ENCODE peak calls at places on chromosomes 13 and 19, in nine cellular contexts. B, R, C, T, U, V, J, S and O are unnamed samples.

GRCh38 chr13:89221557-89222158 is 1550.5 kb downstream of the SLITRK5 start:
- DNase-seq in B (no peak), R (no peak), C (no peak), T (no peak), U (no peak), V (no peak), J (no peak), S (no peak), O (no peak)

GRCh38 chr19:33412617-33413425 is 39.3 kb downstream of the CEBPG start:
- DNase-seq in B (no peak), R (no peak), C (no peak), T (no peak), U (no peak), V (no peak), J (no peak), S (no peak), O (no peak)

GRCh38 chr13:39601636-39602035 is 1.4 kb downstream of the LHFPL6 start:
- DNase-seq in B (no peak), R (no peak), C (no peak), T (no peak), U (no peak), V (no peak), J (no peak), S (no peak), O (no peak)

GRCh38 chr13:97109841-97110492 is 112.2 kb upstream of the MBNL2 start:
- DNase-seq in B (peak), R (peak), C (peak), T (peak), U (peak), V (peak), J (peak), S (peak), O (peak)

GRCh38 chr13:20407759-20408158 is 117.9 kb downstream of the CRYL1 start:
- DNase-seq in B (no peak), R (no peak), C (no peak), T (no peak), U (peak), V (no peak), J (no peak), S (no peak), O (no peak)

GRCh38 chr19:45224645-45225044 is 20.6 kb downstream of the EXOC3L2 start:
- DNase-seq in B (no peak), R (no peak), C (no peak), T (no peak), U (no peak), V (no peak), J (no peak), S (no peak), O (no peak)

GRCh38 chr13:47572375-47572774 is 428.7 kb downstream of the SUCLA2 start:
- DNase-seq in B (no peak), R (no peak), C (no peak), T (no peak), U (no peak), V (no peak), J (no peak), S (no peak), O (no peak)

GRCh38 chr19:35048911-35049411 is 7.4 kb downstream of the HPN start:
- DNase-seq in B (no peak), R (no peak), C (peak), T (no peak), U (no peak), V (peak), J (no peak), S (no peak), O (no peak)

GRCh38 chr13:82719987-82720386 is 1162.3 kb downstream of the SLITRK1 start:
- DNase-seq in B (no peak), R (no peak), C (no peak), T (no peak), U (no peak), V (no peak), J (no peak), S (no peak), O (no peak)

GRCh38 chr19:604355-604754 is 14.7 kb downstream of the HCN2 start:
- DNase-seq in B (no peak), R (no peak), C (no peak), T (no peak), U (no peak), V (no peak), J (no peak), S (no peak), O (no peak)

GRCh38 chr19:8826371-8826770 is 5.7 kb downstream of the ZNF558 start:
- DNase-seq in B (no peak), R (no peak), C (no peak), T (no peak), U (peak), V (no peak), J (no peak), S (no peak), O (peak)
- TF ChIP-seq CTCF in B (no peak), R (no peak), C (no peak), T (no peak), U (no peak), V (no peak), J (no peak), S (no peak), O (no peak)

GRCh38 chr19:18798384-18799352 is 7.6 kb upstream of the COMP start:
- DNase-seq in B (no peak), R (no peak), C (no peak), T (no peak), U (no peak), V (no peak), J (peak), S (no peak), O (peak)
- TF ChIP-seq CTCF in B (no peak), R (no peak), C (no peak), T (no peak), U (no peak), V (no peak), J (no peak), S (no peak), O (no peak)

DNA sequence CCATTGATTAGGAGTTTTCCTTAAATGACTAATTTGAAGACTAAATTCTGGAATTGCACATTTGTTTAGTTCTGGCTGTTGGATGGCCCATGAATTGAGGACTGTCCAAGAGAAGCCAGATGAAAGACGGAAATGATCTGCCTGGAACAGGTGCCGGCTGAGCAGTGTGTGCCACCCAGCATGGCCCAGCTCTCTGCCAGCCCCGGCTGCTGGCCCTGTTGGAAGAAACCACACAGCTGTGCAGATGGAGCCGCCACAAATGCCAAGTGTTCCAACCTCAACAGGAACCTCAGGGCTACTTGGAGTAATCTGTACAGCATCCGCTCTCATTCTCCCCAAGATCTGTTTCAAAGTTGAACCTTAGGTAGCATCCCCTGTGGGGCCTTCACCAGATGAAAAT is 67.0 kb upstream of the STARD13 start:
- DNase-seq in B (no peak), R (no peak), C (no peak), T (no peak), U (no peak), V (no peak), J (no peak), S (no peak), O (no peak)
- TF ChIP-seq CTCF in B (no peak), R (no peak), C (no peak), T (no peak), U (no peak), V (no peak), J (no peak), S (no peak), O (no peak)

GRCh38 chr19:18227781-18228271 is 1.6 kb upstream of the PDE4C start:
- DNase-seq in B (no peak), R (no peak), C (no peak), T (no peak), U (no peak), V (no peak), J (no peak), S (no peak), O (no peak)

GRCh38 chr19:18229915-18230314 is 3.7 kb upstream of the PDE4C start:
- DNase-seq in B (no peak), R (no peak), C (no peak), T (no peak), U (no peak), V (no peak), J (no peak), S (no peak), O (no peak)

GRCh38 chr19:18231775-18232174 is 5.5 kb upstream of the PDE4C start:
- DNase-seq in B (no peak), R (no peak), C (no peak), T (no peak), U (no peak), V (no peak), J (no peak), S (no peak), O (no peak)

GRCh38 chr19:18230941-18231734 is 4.9 kb upstream of the PDE4C start:
- DNase-seq in B (no peak), R (no peak), C (no peak), T (no peak), U (no peak), V (no peak), J (no peak), S (no peak), O (peak)

GRCh38 chr19:18229474-18229873 is 3.2 kb upstream of the PDE4C start:
- DNase-seq in B (no peak), R (no peak), C (no peak), T (no peak), U (no peak), V (no peak), J (no peak), S (no peak), O (no peak)
- TF ChIP-seq CTCF in B (peak), R (peak), C (peak), T (peak), U (no peak), V (peak), J (peak), S (peak), O (peak)

GRCh38 chr19:6676288-6676687 is 6.3 kb upstream of the TNFSF14 start:
- DNase-seq in B (no peak), R (no peak), C (no peak), T (no peak), U (no peak), V (no peak), J (no peak), S (no peak), O (no peak)

GRCh38 chr19:6672693-6673290 is 2.8 kb upstream of the TNFSF14 start:
- DNase-seq in B (no peak), R (no peak), C (no peak), T (no peak), U (no peak), V (no peak), J (no peak), S (no peak), O (no peak)

GRCh38 chr19:6671960-6672359 is 2.0 kb upstream of the TNFSF14 start:
- DNase-seq in B (no peak), R (no peak), C (no peak), T (no peak), U (no peak), V (no peak), J (no peak), S (no peak), O (no peak)

GRCh38 chr19:6677495-6677894 is 7.5 kb upstream of the TNFSF14 start:
- DNase-seq in B (no peak), R (no peak), C (no peak), T (no peak), U (no peak), V (no peak), J (no peak), S (no peak), O (no peak)

GRCh38 chr19:6674868-6675305 is 4.9 kb upstream of the TNFSF14 start:
- DNase-seq in B (peak), R (peak), C (peak), T (no peak), U (peak), V (peak), J (peak), S (peak), O (no peak)
- TF ChIP-seq CTCF in B (no peak), R (no peak), C (no peak), T (no peak), U (no peak), V (no peak), J (no peak), S (no peak), O (no peak)

GRCh38 chr13:26221721-26222522 is at the start of gene RNF6:
- DNase-seq in B (peak), R (peak), C (peak), T (peak), U (peak), V (peak), J (peak), S (peak), O (peak)
- TF ChIP-seq CTCF in B (no peak), R (no peak), C (no peak), T (no peak), U (no peak), V (no peak), J (no peak), S (no peak), O (no peak)

GRCh38 chr13:37074703-37075102 is 15.2 kb upstream of the SUPT20H start:
- DNase-seq in B (no peak), R (no peak), C (no peak), T (no peak), U (no peak), V (no peak), J (peak), S (peak), O (no peak)
- TF ChIP-seq CTCF in B (peak), R (peak), C (peak), T (peak), U (no peak), V (peak), J (peak), S (peak), O (no peak)

GRCh38 chr19:12205296-12205695 is 42.4 kb downstream of the ZNF136 start:
- DNase-seq in B (no peak), R (no peak), C (no peak), T (no peak), U (no peak), V (no peak), J (no peak), S (no peak), O (no peak)

GRCh38 chr19:12208221-12208620 is 45.3 kb downstream of the ZNF136 start:
- DNase-seq in B (no peak), R (no peak), C (no peak), T (no peak), U (no peak), V (no peak), J (no peak), S (no peak), O (no peak)

GRCh38 chr19:12198136-12198535 is 35.2 kb downstream of the ZNF136 start:
- DNase-seq in B (no peak), R (no peak), C (no peak), T (no peak), U (no peak), V (no peak), J (no peak), S (no peak), O (no peak)

GRCh38 chr19:12200020-12200419 is 37.1 kb downstream of the ZNF136 start:
- DNase-seq in B (no peak), R (no peak), C (no peak), T (no peak), U (no peak), V (no peak), J (no peak), S (no peak), O (no peak)

GRCh38 chr19:12202250-12202649 is 39.4 kb downstream of the ZNF136 start:
- DNase-seq in B (peak), R (no peak), C (peak), T (no peak), U (peak), V (no peak), J (peak), S (no peak), O (no peak)
- TF ChIP-seq CTCF in B (peak), R (no peak), C (peak), T (no peak), U (no peak), V (peak), J (peak), S (no peak), O (no peak)

DNA sequence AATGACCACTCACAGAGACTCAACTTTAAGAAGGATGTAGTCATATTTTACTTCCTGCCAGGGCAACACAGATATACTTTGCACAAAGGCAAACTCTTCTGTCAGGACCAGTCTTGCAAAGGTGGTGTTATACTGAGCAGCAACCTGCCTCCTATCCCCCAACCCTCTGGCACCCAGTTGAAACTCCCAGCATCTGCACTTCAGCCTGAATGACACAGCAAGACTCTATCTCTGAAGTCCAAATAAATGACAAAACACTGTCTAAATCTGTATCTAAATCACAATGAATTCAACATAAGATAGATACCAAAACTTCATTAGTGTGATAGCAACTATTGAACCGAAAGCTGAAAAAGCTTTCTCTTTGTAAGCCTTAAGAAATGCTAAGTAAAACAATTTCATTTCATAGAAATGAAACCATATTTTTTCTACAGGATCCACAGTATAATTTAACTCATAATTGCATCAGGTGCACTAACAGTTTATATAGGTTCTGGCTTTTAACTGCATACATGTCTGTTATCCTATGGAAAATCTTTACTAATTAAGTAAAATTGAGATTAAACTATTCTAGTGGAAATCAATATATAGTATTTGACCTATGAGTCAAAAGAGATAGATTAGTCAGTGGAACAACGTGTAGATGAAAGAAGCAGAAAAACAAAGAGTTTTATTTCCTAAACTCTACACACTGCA is 163.7 kb downstream of the TBC1D4 start:
- DNase-seq in B (no peak), R (no peak), C (no peak), T (no peak), U (no peak), V (no peak), J (no peak), S (no peak), O (no peak)
- TF ChIP-seq CTCF in B (no peak), R (no peak), C (no peak), T (no peak), U (no peak), V (no peak), J (no peak), S (no peak), O (no peak)

GRCh38 chr19:4548238-4548584 is 8.4 kb upstream of the LRG1 start:
- DNase-seq in B (no peak), R (no peak), C (no peak), T (no peak), U (no peak), V (peak), J (no peak), S (no peak), O (no peak)

GRCh38 chr19:4550018-4550417 is 9.5 kb downstream of the SEMA6B start:
- DNase-seq in B (no peak), R (no peak), C (no peak), T (no peak), U (no peak), V (no peak), J (no peak), S (no peak), O (no peak)

GRCh38 chr19:4543856-4544647 is 4.2 kb upstream of the LRG1 start:
- DNase-seq in B (no peak), R (no peak), C (no peak), T (no peak), U (no peak), V (peak), J (no peak), S (no peak), O (no peak)

GRCh38 chr19:4550479-4551050 is 8.9 kb downstream of the SEMA6B start:
- DNase-seq in B (no peak), R (no peak), C (no peak), T (no peak), U (no peak), V (no peak), J (no peak), S (no peak), O (no peak)

GRCh38 chr19:4547303-4548237 is 7.7 kb upstream of the LRG1 start:
- DNase-seq in B (peak), R (no peak), C (no peak), T (no peak), U (no peak), V (peak), J (no peak), S (no peak), O (peak)
- TF ChIP-seq CTCF in B (peak), R (peak), C (no peak), T (no peak), U (no peak), V (no peak), J (peak), S (peak), O (peak)